ENCODE peak calls at places on chromosomes 11 and 22, in four cellular contexts. B is cardiac muscle cell, Z is adrenal gland, O is GM12864. K is an unnamed sample.

GRCh38 chr22:35330258-35330861 is 30.7 kb downstream of the TOM1 start:
- DNase-seq in Z (peak), O (no peak), B (peak), K (peak)

GRCh38 chr11:26219506-26220117 is 112.3 kb upstream of the ANO3 start:
- DNase-seq in B (peak), Z (no peak), O (no peak), K (peak)

GRCh38 chr11:113773092-113773415 is 438 bp downstream of the ZW10 start:
- DNase-seq in O (no peak), Z (no peak), B (peak), K (peak)

GRCh38 chr11:59206635-59207034 is 6.1 kb downstream of the MPEG1 start:
- DNase-seq in O (no peak), B (peak), Z (peak), K (peak)

GRCh38 chr11:71488086-71488967 is 35.3 kb downstream of the NADSYN1 start:
- DNase-seq in Z (no peak), O (no peak), B (peak), K (peak)

GRCh38 chr11:7775689-7776088 is 21.1 kb downstream of the OR5P2 start:
- DNase-seq in O (no peak), Z (no peak), B (no peak), K (no peak)

GRCh38 chr11:114017723-114018122 is 41.8 kb upstream of the ZBTB16 start:
- DNase-seq in B (peak), O (no peak), Z (no peak), K (no peak)

GRCh38 chr11:23540101-23540561 is 679.9 kb upstream of the CCDC179 start:
- DNase-seq in B (peak), Z (peak), O (no peak), K (peak)

GRCh38 chr11:24762076-24762475 is 265.2 kb downstream of the LUZP2 start:
- DNase-seq in Z (no peak), B (no peak), O (no peak), K (no peak)

GRCh38 chr11:56296877-56297276 is 4.8 kb upstream of the OR8H1 start:
- DNase-seq in B (no peak), O (no peak), Z (no peak), K (no peak)

GRCh38 chr11:131923309-131923708 is 552.9 kb downstream of the NTM start:
- DNase-seq in O (no peak), Z (no peak), B (no peak), K (no peak)

GRCh38 chr11:104332110-104332509 is 168.2 kb upstream of the PDGFD start:
- DNase-seq in B (no peak), O (no peak), Z (no peak), K (peak)

GRCh38 chr11:74593463-74593862 is 1.1 kb downstream of the POLD3 start:
- DNase-seq in B (no peak), O (no peak), Z (no peak), K (no peak)

GRCh38 chr22:30127749-30128166 is 47.5 kb downstream of the HORMAD2 start:
- DNase-seq in O (no peak), Z (no peak), B (peak), K (peak)

GRCh38 chr11:60872952-60873524 is 5.7 kb downstream of the ZP1 start:
- DNase-seq in O (no peak), B (peak), Z (peak), K (peak)

GRCh38 chr11:118634435-118635236 is 27.2 kb downstream of the PHLDB1 start:
- DNase-seq in Z (peak), B (peak), O (no peak), K (peak)

GRCh38 chr11:33930317-33931021 is 38.6 kb upstream of the LMO2 start:
- DNase-seq in O (no peak), B (peak), Z (peak), K (peak)

GRCh38 chr11:17313349-17314231 is 37.1 kb downstream of the NUCB2 start:
- DNase-seq in B (no peak), O (no peak), Z (no peak), K (no peak)

GRCh38 chr11:57275582-57275981 is 38.5 kb upstream of the APLNR start:
- DNase-seq in O (no peak), B (peak), Z (peak), K (no peak)

GRCh38 chr22:49373801-49374226 is 453.9 kb downstream of the BRD1 start:
- DNase-seq in Z (no peak), O (no peak), B (no peak), K (no peak)

GRCh38 chr11:111063711-111064110 is 181.8 kb upstream of the POU2AF2 start:
- DNase-seq in O (no peak), Z (no peak), B (peak), K (peak)

GRCh38 chr11:118895093-118896039 is 11.7 kb downstream of the CXCR5 start:
- DNase-seq in B (no peak), Z (peak), O (no peak), K (no peak)

GRCh38 chr11:20113147-20113435 is 47.2 kb downstream of the DBX1 start:
- DNase-seq in B (no peak), Z (no peak), O (no peak), K (peak)

GRCh38 chr11:4103269-4103668 is 8.7 kb downstream of the RRM1 start:
- DNase-seq in O (no peak), B (no peak), Z (no peak), K (no peak)

GRCh38 chr11:72430743-72431570 is 3.4 kb downstream of the CLPB start:
- DNase-seq in O (no peak), B (peak), Z (peak), K (peak)

GRCh38 chr22:43066844-43067385 is 22.3 kb downstream of the TTLL1 start:
- DNase-seq in O (no peak), Z (peak), B (no peak), K (peak)

GRCh38 chr11:44426958-44427357 is 117.0 kb upstream of the ALX4 start:
- DNase-seq in B (no peak), Z (no peak), O (no peak), K (no peak)

GRCh38 chr22:30206964-30207363 is 39.6 kb downstream of the LIF start:
- DNase-seq in O (no peak), B (peak), Z (peak), K (peak)

GRCh38 chr11:112725636-112726035 is 235.6 kb upstream of the NCAM1 start:
- DNase-seq in Z (no peak), B (no peak), O (no peak), K (no peak)

GRCh38 chr22:25702571-25703167 is 39.3 kb upstream of the MYO18B start:
- DNase-seq in Z (no peak), O (peak), B (no peak), K (no peak)

GRCh38 chr11:121595717-121596156 is 143.0 kb upstream of the SORL1-AS1 start:
- DNase-seq in B (peak), Z (no peak), O (no peak), K (peak)

GRCh38 chr11:18669211-18669593 is 29.4 kb upstream of the TMEM86A start:
- DNase-seq in B (no peak), Z (no peak), O (no peak), K (peak)

GRCh38 chr22:30015846-30016245 is 64.4 kb upstream of the HORMAD2 start:
- DNase-seq in B (no peak), O (no peak), Z (no peak), K (peak)

GRCh38 chr22:22587577-22588188 is 28.6 kb upstream of the PRAME start:
- DNase-seq in O (no peak), Z (no peak), B (no peak), K (no peak)

GRCh38 chr11:107928767-107929507 is 689 bp downstream of the RAB39A start:
- DNase-seq in B (no peak), O (no peak), Z (peak), K (no peak)

GRCh38 chr11:121106812-121107211 is 5.8 kb downstream of the TECTA start:
- DNase-seq in Z (no peak), B (no peak), O (no peak), K (no peak)

DNA sequence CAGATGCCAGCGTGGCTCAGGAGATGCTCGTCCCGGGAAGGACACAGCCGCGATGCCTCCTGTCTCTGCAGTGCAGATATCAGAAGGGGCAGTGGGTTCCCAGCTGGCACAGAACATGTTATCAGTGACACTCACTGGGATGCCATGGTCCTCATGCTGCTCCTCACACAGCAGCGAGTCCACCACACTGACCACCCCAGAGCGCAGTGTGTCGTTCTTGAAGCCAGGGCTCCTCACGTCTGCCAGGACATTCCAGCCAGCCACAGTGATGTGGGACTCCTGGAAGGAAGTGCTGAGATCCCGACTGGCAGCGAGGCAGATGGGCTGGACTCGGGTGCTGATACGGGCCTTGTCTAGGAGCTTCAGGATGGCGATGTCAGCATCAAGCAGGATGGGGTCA is 13.1 kb upstream of the SLC1A2 start:
- DNase-seq in O (no peak), B (no peak), Z (no peak), K (no peak)
- TF ChIP-seq CTCF in O (no peak), B (no peak), Z (no peak), K (no peak)

DNA sequence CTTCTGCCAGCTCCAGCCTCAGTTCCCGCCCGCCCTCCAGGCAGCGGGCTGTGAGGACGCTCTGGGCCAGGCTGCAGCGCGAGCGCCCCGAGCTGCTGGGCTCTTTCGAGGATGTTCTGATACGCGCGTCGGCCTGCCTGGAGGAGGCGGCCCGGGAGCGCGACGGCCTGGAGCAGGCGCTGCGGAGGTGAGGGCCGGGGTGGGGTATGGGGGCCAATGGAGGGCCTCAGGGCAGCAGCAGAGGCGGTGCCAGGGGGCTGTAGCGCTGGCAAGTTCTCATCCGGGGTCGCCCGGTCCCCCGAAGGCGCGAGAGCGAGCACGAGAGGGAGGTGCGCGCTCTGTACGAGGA is 2.2 kb downstream of the CRACR2B start:
- DNase-seq in Z (no peak), O (no peak), B (no peak), K (no peak)
- H3K4me3 ChIP-seq in Z (peak), O (peak), B (peak), K (peak)

DNA sequence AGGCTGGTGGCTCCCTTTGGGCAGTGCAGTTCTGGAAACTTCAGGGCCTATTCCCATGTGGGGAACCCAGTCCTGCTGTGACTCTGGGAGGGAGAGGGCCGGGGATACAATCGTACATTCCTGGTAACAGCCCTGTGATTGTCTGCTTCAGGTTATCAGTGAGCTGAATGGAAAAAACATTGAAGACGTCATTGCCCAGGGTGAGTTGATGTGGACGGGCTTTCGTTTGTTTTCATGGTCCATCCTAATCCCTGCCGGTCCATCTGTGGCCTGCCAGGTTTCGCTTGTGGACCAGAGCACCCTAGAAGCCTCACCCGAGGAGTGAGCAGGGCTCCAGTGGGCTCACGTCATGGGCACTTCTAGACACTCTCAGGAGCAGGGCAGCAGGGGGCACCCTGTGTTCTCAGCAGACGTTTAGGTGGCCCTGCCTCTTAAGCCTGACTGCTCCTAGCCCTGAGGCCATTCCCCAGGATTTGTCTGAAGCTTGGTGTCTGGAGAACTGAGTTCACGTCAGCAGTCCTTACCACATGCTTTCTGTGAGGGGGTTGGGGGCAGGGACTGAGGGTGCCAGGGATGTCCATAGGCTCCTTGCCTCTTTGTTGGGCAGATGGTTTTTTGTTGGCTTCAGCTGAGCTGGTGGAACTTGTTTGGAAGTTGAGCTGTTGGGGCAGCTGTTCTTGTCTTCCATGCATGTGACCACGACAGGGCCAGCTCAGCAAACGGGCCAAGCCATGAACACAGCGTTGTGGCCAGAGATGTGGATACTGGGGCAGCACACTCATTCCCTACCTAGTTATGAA is 1.9 kb downstream of the RPLP2 start:
- DNase-seq in B (no peak), Z (no peak), O (no peak), K (peak)
- TF ChIP-seq CTCF in B (peak), Z (no peak), O (no peak), K (peak)

DNA sequence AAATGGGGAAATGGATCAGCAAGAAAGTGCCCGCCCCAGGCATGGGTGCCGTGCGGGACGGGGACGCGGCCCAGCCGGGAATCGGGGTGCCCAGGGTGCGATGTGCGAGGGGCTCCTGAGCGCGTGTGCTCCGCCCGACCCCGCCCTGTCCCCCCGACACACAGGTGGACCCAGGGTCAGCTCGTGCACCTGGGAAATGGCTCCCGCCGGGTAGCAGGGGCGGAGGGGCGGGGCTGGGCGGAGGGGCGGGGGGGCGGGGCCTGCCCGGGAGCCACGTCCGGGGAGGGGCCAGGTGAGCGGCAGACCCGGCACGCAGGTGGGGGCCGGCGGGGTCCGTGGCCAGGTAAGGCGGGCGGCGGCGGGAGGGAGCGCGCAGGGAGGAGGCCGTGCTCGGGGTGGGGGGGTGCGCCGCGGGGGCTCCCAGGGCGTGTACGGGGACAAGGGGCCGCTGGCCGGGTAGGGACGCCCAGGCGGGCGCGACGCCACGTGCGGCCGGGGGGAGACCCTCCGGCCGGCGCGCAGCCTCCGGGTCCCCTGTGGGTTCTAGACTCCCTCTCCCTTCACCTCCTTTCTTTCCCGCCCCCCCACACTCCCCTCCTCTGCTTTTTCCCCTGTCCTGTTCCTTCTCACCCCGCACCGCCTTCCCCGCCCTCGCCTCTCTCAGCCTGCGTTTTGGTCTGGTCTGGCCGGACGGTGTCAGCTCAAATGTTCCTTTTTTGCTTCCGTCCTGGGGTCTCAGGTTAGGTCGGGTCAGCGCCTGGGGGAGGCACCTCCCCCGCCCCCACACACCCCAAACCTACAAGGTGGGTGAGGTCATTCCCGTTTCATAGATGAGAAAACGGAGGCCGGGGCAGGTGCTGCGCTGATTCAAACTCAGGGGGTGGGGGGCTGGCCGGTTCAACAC is at the start of gene ARHGAP8:
- DNase-seq in B (no peak), Z (no peak), O (no peak), K (no peak)
- H3K4me3 ChIP-seq in B (peak), Z (peak), O (no peak), K (no peak)

GRCh38 chr11:69444381-69445130 is 36.9 kb upstream of the LINC01488 start:
- DNase-seq in B (peak), Z (peak), O (no peak), K (peak)
- TF ChIP-seq CTCF in B (peak), Z (peak), O (no peak), K (peak)

K was measured in choroid plexus epithelial cell.